ENCODE peak calls at places on chromosome 19, in eight cellular contexts. F is effector memory CD4-positive, alpha-beta T cell; O is stimulated activated CD4-positive, alpha-beta T cell treated with anti-CD3 and anti-CD28 coated beads, Interleukin-1b, Interleukin-23, amount 100 ng/mL, for 1 hour; W is tibial artery; A is NCI-H460; I is amniotic epithelial cell; B is HTR-8/SVneo; X is C1 segment of cervical spinal cord. J is an unnamed sample.

GRCh38 chr19:47603706-47604310 is 5.1 kb upstream of the BICRA start:
- DNase-seq in F (no peak), O (no peak), X (no peak), B (no peak), A (no peak), I (no peak), W (no peak), J (no peak)

GRCh38 chr19:14941189-14941588 is at the start of gene OR7C2:
- DNase-seq in A (no peak), I (no peak), B (no peak), X (no peak), O (no peak), W (no peak), F (no peak), J (no peak)

GRCh38 chr19:30450101-30450500 is 77.9 kb downstream of the ZNF536 start:
- DNase-seq in I (no peak), A (no peak), X (peak), B (no peak), F (no peak), W (no peak), O (no peak), J (no peak)

GRCh38 chr19:16527971-16528521 is 14.2 kb downstream of the CHERP start:
- DNase-seq in F (no peak), I (peak), B (no peak), W (no peak), X (no peak), A (no peak), O (no peak), J (peak)

GRCh38 chr19:7618771-7619510 is 10.4 kb downstream of the XAB2 start:
- DNase-seq in W (no peak), O (no peak), B (no peak), I (no peak), X (no peak), A (no peak), F (no peak), J (no peak)

GRCh38 chr19:17390665-17391370 is 3.2 kb downstream of the CCDC194 start:
- DNase-seq in A (peak), X (peak), I (peak), W (peak), O (peak), F (peak), B (peak), J (peak)

GRCh38 chr19:41853344-41853743 is 6.7 kb upstream of the RPS19 start:
- DNase-seq in W (no peak), O (no peak), F (no peak), A (no peak), B (no peak), I (no peak), X (no peak), J (no peak)

GRCh38 chr19:47726467-47726866 is 13.2 kb downstream of the EHD2 start:
- DNase-seq in F (no peak), O (no peak), W (no peak), X (no peak), A (no peak), B (no peak), I (peak), J (no peak)

GRCh38 chr19:11269408-11269807 is 7.1 kb upstream of the DOCK6 start:
- DNase-seq in A (no peak), X (no peak), F (no peak), O (no peak), B (no peak), I (no peak), W (no peak), J (no peak)

GRCh38 chr19:41565384-41565730 is 10.6 kb upstream of the CEACAM21 start:
- DNase-seq in F (no peak), W (no peak), X (no peak), A (no peak), B (no peak), O (no peak), I (no peak), J (no peak)

GRCh38 chr19:907183-907853 is 5.7 kb downstream of the R3HDM4 start:
- DNase-seq in F (no peak), W (no peak), O (no peak), X (no peak), I (no peak), B (no peak), A (no peak), J (no peak)

GRCh38 chr19:5694952-5695648 is 5.0 kb downstream of the RPL36 start:
- DNase-seq in F (no peak), O (no peak), B (no peak), X (no peak), A (no peak), I (no peak), W (no peak), J (no peak)

GRCh38 chr19:11137542-11138384 is 17.8 kb downstream of the SPC24 start:
- DNase-seq in W (peak), I (peak), B (peak), O (peak), X (peak), A (peak), F (peak), J (peak)

GRCh38 chr19:39212377-39212742 is 8.3 kb upstream of the SYCN start:
- DNase-seq in X (no peak), B (no peak), W (no peak), A (peak), O (peak), F (peak), I (peak), J (peak)

GRCh38 chr19:50425581-50425980 is 6.8 kb downstream of the SPIB start:
- DNase-seq in B (no peak), O (no peak), I (no peak), F (no peak), W (no peak), A (no peak), X (no peak), J (no peak)

GRCh38 chr19:12943437-12944044 is 2.1 kb upstream of the RAD23A start:
- DNase-seq in F (no peak), X (no peak), A (no peak), O (no peak), B (no peak), I (no peak), W (no peak), J (no peak)

GRCh38 chr19:45442408-45442926 is 18.8 kb upstream of the ERCC1 start:
- DNase-seq in F (no peak), B (no peak), X (no peak), I (no peak), A (no peak), W (no peak), O (no peak), J (no peak)

GRCh38 chr19:41994521-41994971 is 516 bp upstream of the ATP1A3 start:
- DNase-seq in F (no peak), X (no peak), W (no peak), B (no peak), I (no peak), A (no peak), O (no peak), J (no peak)

GRCh38 chr19:51125421-51126075 is 842 bp downstream of the SIGLEC9 start:
- DNase-seq in B (no peak), W (peak), O (no peak), F (no peak), X (no peak), A (no peak), I (no peak), J (no peak)

GRCh38 chr19:48991011-48991609 is 2.0 kb downstream of the GYS1 start:
- DNase-seq in B (no peak), X (no peak), A (no peak), W (no peak), I (no peak), F (no peak), O (no peak), J (no peak)

GRCh38 chr19:19488041-19488874 is 27.1 kb downstream of the TSSK6 start:
- DNase-seq in X (no peak), O (no peak), A (no peak), B (no peak), I (peak), W (no peak), F (no peak), J (no peak)

GRCh38 chr19:8087876-8088275 is 35.3 kb downstream of the CCL25 start:
- DNase-seq in O (no peak), I (no peak), F (no peak), W (no peak), B (no peak), X (no peak), A (no peak), J (no peak)

GRCh38 chr19:46755077-46755852 is 9.0 kb upstream of the STRN4 start:
- DNase-seq in O (no peak), X (no peak), B (no peak), A (no peak), I (peak), W (peak), F (no peak), J (no peak)

GRCh38 chr19:15936950-15937349 is 2.6 kb upstream of the CYP4F11 start:
- DNase-seq in I (no peak), A (no peak), W (no peak), B (no peak), X (no peak), O (no peak), F (no peak), J (no peak)

GRCh38 chr19:10981496-10981895 is 20.7 kb downstream of the SMARCA4 start:
- DNase-seq in I (peak), W (no peak), B (no peak), A (no peak), F (no peak), X (no peak), O (no peak), J (no peak)

GRCh38 chr19:30791116-30791515 is 418.9 kb downstream of the ZNF536 start:
- DNase-seq in O (no peak), W (no peak), F (no peak), A (no peak), X (no peak), B (no peak), I (no peak), J (no peak)

GRCh38 chr19:23758187-23759074 is at the start of gene ZNF681:
- DNase-seq in X (peak), F (peak), W (peak), A (no peak), O (peak), B (peak), I (peak), J (peak)

GRCh38 chr19:44308011-44308410 is 3.2 kb upstream of the ZNF235 start:
- DNase-seq in A (no peak), W (no peak), X (no peak), I (peak), B (no peak), F (no peak), O (no peak), J (no peak)

GRCh38 chr19:48506138-48506733 is 5.4 kb downstream of the LMTK3 start:
- DNase-seq in O (no peak), B (no peak), F (no peak), W (peak), A (peak), I (peak), X (no peak), J (no peak)